ENCODE peak calls at places on chromosomes 1 and 21, in four cellular contexts. A, R, X and M are unnamed samples.

GRCh38 chr1:10791117-10791951 is 5.1 kb downstream of the CASZ1 start:
- DNase-seq in A (no peak), R (no peak), X (no peak), M (no peak)

GRCh38 chr1:155962599-155963211 is 15.6 kb downstream of the ARHGEF2 start:
- DNase-seq in A (no peak), R (no peak), X (no peak), M (no peak)

GRCh38 chr1:156146749-156147405 is 6.5 kb upstream of the SEMA4A start:
- DNase-seq in A (no peak), R (no peak), X (peak), M (no peak)

GRCh38 chr1:76501576-76502219 is 365.6 kb upstream of the ST6GALNAC5 start:
- DNase-seq in A (no peak), R (no peak), X (no peak), M (no peak)

GRCh38 chr1:223393275-223394214 is at the start of gene CCDC185:
- DNase-seq in A (no peak), R (no peak), X (no peak), M (no peak)

GRCh38 chr1:67831850-67832513 is 1.3 kb downstream of the GNG12 start:
- DNase-seq in A (peak), R (peak), X (peak), M (no peak)

GRCh38 chr1:153539395-153540093 is 1.2 kb downstream of the S100A5 start:
- DNase-seq in A (no peak), R (no peak), X (no peak), M (no peak)

GRCh38 chr1:182829285-182829932 is 9.7 kb upstream of the DHX9 start:
- DNase-seq in A (no peak), R (no peak), X (no peak), M (no peak)

GRCh38 chr1:85649591-85649990 is 58.6 kb downstream of the ZNHIT6 start:
- DNase-seq in A (no peak), R (no peak), X (no peak), M (peak)

GRCh38 chr1:115428262-115428661 is 90.2 kb upstream of the NGF start:
- DNase-seq in A (no peak), R (no peak), X (no peak), M (no peak)

GRCh38 chr1:202155478-202156021 is 4.9 kb downstream of the PTPN7 start:
- DNase-seq in A (no peak), R (peak), X (no peak), M (no peak)

GRCh38 chr1:171486048-171486519 is 754 bp downstream of the PRRC2C start:
- DNase-seq in A (peak), R (peak), X (peak), M (peak)

GRCh38 chr1:43331688-43332087 is 5.9 kb upstream of the MPL start:
- DNase-seq in A (no peak), R (no peak), X (no peak), M (no peak)

GRCh38 chr1:246187834-246188372 is 319.2 kb downstream of the SMYD3 start:
- DNase-seq in A (no peak), R (no peak), X (no peak), M (no peak)

GRCh38 chr21:23968722-23969647 is 1638.3 kb downstream of the MRPL39 start:
- DNase-seq in A (peak), R (peak), X (peak), M (no peak)

GRCh38 chr1:29282924-29283803 is 46.8 kb downstream of the PTPRU start:
- DNase-seq in A (peak), R (no peak), X (no peak), M (no peak)

GRCh38 chr1:229101475-229101874 is 169.4 kb upstream of the RAB4A start:
- DNase-seq in A (no peak), R (no peak), X (no peak), M (no peak)

GRCh38 chr1:234768569-234769283 is 158.7 kb upstream of the IRF2BP2 start:
- DNase-seq in A (peak), R (no peak), X (no peak), M (no peak)